ENCODE peak calls at places on chromosomes 5 and 9, in four cellular contexts. I is HL-60, P is K562, J is GM12878. K is an unnamed sample.

GRCh38 chr5:120613729-120614128 is 149.6 kb downstream of the PRR16 start:
- DNase-seq in J (no peak), P (no peak), I (no peak), K (no peak)

GRCh38 chr5:13955896-13956295 is 11.4 kb upstream of the DNAH5 start:
- DNase-seq in I (no peak), P (no peak), J (no peak), K (no peak)

GRCh38 chr5:157387683-157388093 is 72.3 kb upstream of the NIPAL4 start:
- DNase-seq in I (no peak), P (no peak), J (no peak), K (no peak)

GRCh38 chr5:136511046-136511445 is 145.7 kb upstream of the TRPC7 start:
- DNase-seq in P (no peak), J (no peak), I (no peak), K (no peak)

GRCh38 chr9:137293482-137294090 is 8.5 kb downstream of the NRARP start:
- DNase-seq in J (no peak), I (no peak), P (no peak), K (no peak)

GRCh38 chr5:166347051-166347450 is 1944.4 kb upstream of the WWC1 start:
- DNase-seq in J (no peak), I (no peak), P (no peak), K (no peak)

GRCh38 chr5:65086234-65086886 is 317.6 kb downstream of the CWC27 start:
- DNase-seq in P (no peak), J (no peak), I (no peak), K (no peak)

GRCh38 chr5:135182675-135183074 is 148.6 kb upstream of the PITX1 start:
- DNase-seq in P (no peak), J (no peak), I (no peak), K (no peak)

GRCh38 chr9:114303977-114304376 is 18.9 kb upstream of the ORM1 start:
- DNase-seq in I (no peak), J (no peak), P (no peak), K (no peak)

GRCh38 chr5:37206733-37207132 is 42.4 kb downstream of the CPLANE1 start:
- DNase-seq in I (no peak), P (no peak), J (no peak), K (no peak)

GRCh38 chr5:66864240-66864884 is 268.2 kb downstream of the MAST4 start:
- DNase-seq in I (no peak), P (no peak), J (no peak), K (no peak)

GRCh38 chr9:16873131-16873787 is 2.8 kb upstream of the BNC2 start:
- DNase-seq in I (no peak), J (no peak), P (no peak), K (no peak)

GRCh38 chr5:178227138-178227659 is 5.4 kb downstream of the PHYKPL start:
- DNase-seq in P (no peak), I (no peak), J (no peak), K (no peak)

GRCh38 chr5:140554454-140554853 is 2.8 kb downstream of the SRA1 start:
- DNase-seq in J (no peak), I (peak), P (peak), K (no peak)

GRCh38 chr5:132059043-132059695 is 1.3 kb upstream of the IL3 start:
- DNase-seq in J (no peak), P (no peak), I (no peak), K (peak)

GRCh38 chr9:91301161-91301560 is 60.6 kb downstream of the AUH start:
- DNase-seq in J (no peak), P (no peak), I (no peak), K (no peak)

GRCh38 chr5:142017832-142018427 is 5.1 kb upstream of the GNPDA1 start:
- DNase-seq in P (no peak), I (no peak), J (peak), K (no peak)

DNA sequence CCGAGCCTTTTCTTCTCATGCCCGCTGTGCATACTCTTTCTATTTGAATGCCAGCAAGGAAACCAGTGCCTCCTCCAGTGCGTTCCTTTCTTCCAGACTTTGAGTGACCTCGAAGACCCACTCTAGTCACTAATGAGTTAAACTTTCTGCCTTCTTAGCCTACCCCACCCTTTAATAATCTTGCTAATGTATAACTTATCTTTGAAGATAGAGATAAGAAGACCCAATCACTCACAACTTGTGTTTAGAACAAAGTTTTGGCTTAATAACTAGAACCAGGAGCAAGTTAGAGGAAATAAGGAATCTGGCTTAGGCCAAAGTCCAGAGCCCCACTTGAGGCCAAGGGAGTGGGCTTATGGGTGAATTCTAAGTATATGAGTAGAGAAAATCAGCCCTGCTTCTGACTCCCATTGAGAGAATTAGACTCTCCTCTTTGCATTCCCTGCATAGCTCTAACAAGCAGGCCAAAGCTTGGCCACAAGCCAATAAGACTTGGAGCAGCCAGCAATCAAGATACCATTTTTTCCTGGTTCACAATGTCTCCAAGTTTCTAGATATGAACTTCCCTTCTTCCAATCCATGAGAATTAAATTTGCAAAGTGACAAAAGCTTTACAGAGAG is 181.5 kb upstream of the PIK3R1 start:
- DNase-seq in J (no peak), P (no peak), I (no peak), K (no peak)
- TF ChIP-seq SPI1 in J (no peak), P (no peak), I (no peak), K (no peak)

GRCh38 chr5:163756170-163756569 is 250.8 kb downstream of the MAT2B start:
- DNase-seq in J (no peak), P (no peak), I (no peak), K (no peak)

GRCh38 chr5:163758283-163758711 is 252.9 kb downstream of the MAT2B start:
- DNase-seq in J (no peak), P (no peak), I (no peak), K (no peak)

GRCh38 chr5:163757344-163757743 is 251.9 kb downstream of the MAT2B start:
- DNase-seq in I (no peak), P (no peak), J (no peak), K (no peak)

GRCh38 chr5:163759000-163759730 is 253.7 kb downstream of the MAT2B start:
- DNase-seq in P (no peak), J (no peak), I (no peak), K (no peak)

GRCh38 chr5:163760498-163760897 is 255.1 kb downstream of the MAT2B start:
- DNase-seq in I (no peak), J (no peak), P (no peak), K (no peak)
- TF ChIP-seq SPI1 in I (no peak), J (no peak), P (no peak), K (no peak)

GRCh38 chr5:83394190-83394589 is 77.4 kb upstream of the VCAN start:
- DNase-seq in I (no peak), P (no peak), J (no peak), K (no peak)

GRCh38 chr5:83393467-83393866 is 78.1 kb upstream of the VCAN start:
- DNase-seq in J (no peak), P (no peak), I (no peak), K (no peak)

GRCh38 chr5:83387041-83387440 is 84.5 kb upstream of the VCAN start:
- DNase-seq in P (no peak), I (no peak), J (no peak), K (no peak)

GRCh38 chr5:83385812-83386211 is 85.7 kb upstream of the VCAN start:
- DNase-seq in P (no peak), J (no peak), I (no peak), K (no peak)

DNA sequence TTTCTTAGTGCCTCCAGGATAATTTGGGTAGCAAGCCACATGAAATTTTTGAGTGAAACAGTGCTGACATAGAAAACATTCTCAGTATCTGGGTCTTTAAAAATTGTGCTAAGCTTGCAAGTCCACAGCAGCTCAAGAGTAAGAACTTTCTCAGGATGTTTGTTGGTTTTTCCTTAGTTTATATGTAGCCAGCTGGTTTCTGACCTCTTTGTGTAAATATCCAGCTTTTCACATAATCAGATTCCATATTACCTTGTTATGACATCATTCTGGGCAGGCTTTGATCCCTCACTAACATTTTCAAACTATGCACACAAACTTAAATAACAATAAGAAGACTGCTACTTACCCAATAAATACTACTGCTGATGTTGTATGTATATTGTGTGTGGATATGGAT is 82.9 kb upstream of the VCAN start:
- DNase-seq in P (no peak), J (no peak), I (no peak), K (no peak)
- TF ChIP-seq SPI1 in P (no peak), J (no peak), I (no peak), K (no peak)

GRCh38 chr5:59586811-59587340 is 306.6 kb downstream of the PDE4D start:
- DNase-seq in I (no peak), J (no peak), P (no peak), K (no peak)
- TF ChIP-seq SPI1 in I (no peak), J (no peak), P (no peak), K (no peak)

GRCh38 chr5:78649816-78650561 is 1.4 kb upstream of the LHFPL2 start:
- DNase-seq in P (no peak), I (no peak), J (no peak), K (no peak)
- TF ChIP-seq SPI1 in P (peak), I (no peak), J (peak), K (peak)